ENCODE peak calls at places on chromosome 22, in seven cellular contexts. Y, K, N, G, I, P and M are unnamed samples.

GRCh38 chr22:26619510-26619909 is 1.7 kb upstream of the CRYBB1 start:
- DNase-seq in K (no peak), P (no peak), Y (no peak), N (no peak), G (no peak), I (no peak), M (no peak)

GRCh38 chr22:50243704-50244419 is 961 bp downstream of the TUBGCP6 start:
- DNase-seq in P (no peak), I (no peak), K (no peak), G (no peak), N (no peak), Y (no peak), M (no peak)

GRCh38 chr22:47043835-47044721 is 281.6 kb downstream of the TBC1D22A start:
- DNase-seq in P (no peak), G (no peak), N (no peak), Y (no peak), K (peak), I (no peak), M (no peak)

GRCh38 chr22:26573026-26573662 is 16.8 kb downstream of the TPST2 start:
- DNase-seq in Y (peak), N (no peak), I (no peak), P (no peak), K (peak), G (no peak), M (no peak)

GRCh38 chr22:28299760-28300159 is 379.9 kb downstream of the TTC28 start:
- DNase-seq in P (no peak), I (no peak), G (no peak), N (no peak), K (peak), Y (no peak), M (no peak)

GRCh38 chr22:18062421-18062820 is 15.4 kb upstream of the PEX26 start:
- DNase-seq in G (no peak), I (no peak), K (no peak), P (no peak), N (no peak), Y (no peak), M (no peak)

GRCh38 chr22:44382461-44383038 is 69.8 kb upstream of the SHISAL1 start:
- DNase-seq in Y (no peak), K (no peak), G (no peak), I (no peak), N (peak), P (no peak), M (no peak)

GRCh38 chr22:29216011-29216872 is 10.5 kb downstream of the EMID1 start:
- DNase-seq in N (no peak), P (no peak), G (no peak), Y (no peak), I (no peak), K (no peak), M (no peak)

GRCh38 chr22:44455963-44456358 is 42.1 kb downstream of the RTL6 start:
- DNase-seq in I (no peak), P (no peak), K (no peak), N (no peak), Y (no peak), G (no peak), M (no peak)

GRCh38 chr22:19854778-19855503 is at the start of the genes GNB1L and RTL10:
- DNase-seq in N (peak), Y (peak), K (peak), G (peak), I (peak), P (peak), M (peak)
- TF ChIP-seq CTCF in N (no peak), Y (peak), K (no peak), G (no peak), I (no peak), P (no peak), M (peak)

DNA sequence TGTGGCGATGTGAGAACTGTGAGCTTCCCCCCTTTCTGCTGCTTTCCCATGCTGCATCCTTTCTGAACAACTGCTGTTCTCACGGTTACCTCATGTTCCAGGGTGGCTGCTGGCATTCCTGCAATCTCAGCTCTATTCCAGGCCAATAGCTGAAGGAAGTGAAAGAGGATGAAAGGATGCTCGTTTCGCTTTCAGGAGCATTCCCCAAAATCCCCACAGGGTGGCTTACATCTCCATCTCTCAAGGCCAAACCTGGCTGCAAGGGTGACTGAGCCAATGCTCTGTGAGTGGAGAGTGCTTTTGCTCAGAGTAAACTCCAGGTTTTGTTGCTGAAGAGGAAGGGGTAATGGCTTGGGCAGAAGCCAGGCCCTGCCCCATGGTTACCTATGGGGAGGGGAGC is 848.2 kb downstream of the BRD1 start:
- DNase-seq in I (no peak), K (no peak), Y (no peak), N (no peak), P (no peak), G (no peak), M (no peak)
- TF ChIP-seq CTCF in I (no peak), K (no peak), Y (no peak), N (no peak), P (no peak), G (no peak), M (peak)

DNA sequence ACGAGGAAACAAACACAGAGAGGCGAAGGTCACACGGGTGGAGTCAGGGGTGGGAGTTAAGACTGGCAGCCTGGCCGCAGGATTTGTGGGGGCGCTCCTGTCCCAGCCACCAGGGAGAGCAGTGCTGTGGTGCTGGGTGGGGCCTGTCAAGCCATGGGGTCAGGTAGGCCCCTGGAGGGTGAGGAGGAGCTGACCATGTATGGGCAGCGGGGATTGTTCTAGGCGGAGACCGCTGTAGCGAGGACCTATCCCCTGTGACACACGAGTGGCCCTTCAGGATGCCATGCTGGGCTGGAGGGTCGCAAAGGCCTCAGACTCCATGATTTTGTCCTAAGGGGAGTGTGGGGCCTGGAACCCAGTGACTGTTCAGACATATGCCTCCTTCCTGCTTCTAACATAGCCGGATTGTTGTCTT is 1.6 kb upstream of the RPS19BP1 start:
- DNase-seq in K (no peak), I (no peak), G (no peak), N (no peak), Y (no peak), P (no peak), M (no peak)
- TF ChIP-seq CTCF in K (no peak), I (no peak), G (no peak), N (no peak), Y (no peak), P (no peak), M (no peak)

GRCh38 chr22:19722175-19722914 is 994 bp upstream of the GP1BB start:
- DNase-seq in N (no peak), G (no peak), K (no peak), P (no peak), Y (no peak), I (no peak), M (no peak)

GRCh38 chr22:19724927-19725661 is 1.8 kb downstream of the GP1BB start:
- DNase-seq in I (no peak), N (no peak), G (no peak), P (no peak), Y (no peak), K (no peak), M (no peak)

GRCh38 chr22:19723165-19723989 is at the start of gene GP1BB:
- DNase-seq in P (no peak), G (no peak), Y (no peak), K (peak), N (no peak), I (no peak), M (no peak)

GRCh38 chr22:19722915-19723164 is 499 bp upstream of the GP1BB start:
- DNase-seq in I (no peak), G (no peak), P (no peak), Y (no peak), N (no peak), K (no peak), M (no peak)

DNA sequence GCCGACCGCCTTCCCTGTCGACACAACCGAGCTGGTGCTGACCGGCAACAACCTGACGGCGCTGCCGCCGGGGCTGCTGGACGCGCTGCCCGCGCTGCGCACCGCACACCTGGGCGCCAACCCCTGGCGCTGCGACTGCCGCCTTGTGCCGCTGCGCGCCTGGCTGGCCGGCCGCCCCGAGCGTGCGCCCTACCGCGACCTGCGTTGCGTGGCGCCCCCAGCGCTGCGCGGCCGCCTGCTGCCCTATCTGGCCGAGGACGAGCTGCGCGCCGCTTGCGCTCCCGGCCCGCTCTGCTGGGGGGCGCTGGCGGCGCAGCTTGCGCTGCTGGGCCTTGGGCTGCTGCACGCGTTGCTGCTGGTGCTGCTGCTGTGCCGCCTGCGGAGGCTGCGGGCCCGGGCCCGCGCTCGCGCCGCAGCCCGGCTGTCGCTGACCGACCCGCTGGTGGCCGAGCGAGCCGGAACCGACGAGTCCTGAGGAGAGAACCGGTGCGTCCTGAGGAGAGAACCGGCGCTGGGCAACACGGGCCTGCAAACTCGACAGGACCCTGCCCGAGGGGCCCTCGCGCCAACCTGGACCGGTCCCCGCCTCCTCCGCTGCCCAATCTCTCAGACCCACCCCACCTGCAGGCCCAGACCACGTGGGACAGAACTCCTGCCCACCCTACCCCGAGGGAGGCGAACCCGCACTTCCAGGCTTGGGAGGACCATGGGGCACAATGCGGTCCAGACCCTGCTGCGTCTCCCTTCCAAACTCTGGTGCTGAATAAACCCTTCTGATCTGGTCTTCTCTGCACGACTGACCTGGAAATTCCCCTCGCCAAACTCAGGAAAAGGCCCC is 870 bp downstream of the GP1BB start:
- DNase-seq in I (no peak), P (no peak), K (peak), G (no peak), Y (no peak), N (no peak), M (no peak)
- TF ChIP-seq CTCF in I (no peak), P (peak), K (no peak), G (no peak), Y (no peak), N (no peak), M (peak)

DNA sequence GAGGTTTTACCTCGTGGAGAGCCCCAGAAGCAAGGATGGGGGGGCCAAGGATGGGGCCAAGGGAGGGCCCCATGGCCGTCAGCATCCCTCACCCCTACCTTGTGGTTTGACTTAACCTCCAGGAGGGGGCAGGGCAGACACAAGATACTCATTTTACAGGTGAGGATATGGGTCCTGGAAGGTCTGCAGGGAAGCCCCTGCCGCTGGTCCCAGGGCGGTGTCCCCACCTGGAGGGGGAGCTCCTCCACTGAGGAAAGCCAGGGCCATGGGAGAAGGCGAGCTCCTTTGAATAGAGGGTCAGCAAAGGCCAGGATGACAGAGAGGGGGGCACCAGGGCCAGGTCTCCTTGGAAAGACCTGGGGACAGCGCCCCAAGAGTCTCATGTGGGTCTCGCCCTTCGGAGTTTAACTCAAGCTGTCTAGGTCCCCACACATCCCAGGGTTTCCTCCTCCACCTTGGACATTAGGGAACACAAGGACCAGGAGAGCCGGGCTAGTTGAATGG is 5.9 kb upstream of the ADORA2A start:
- DNase-seq in K (no peak), Y (no peak), G (no peak), I (no peak), P (no peak), N (no peak), M (no peak)
- TF ChIP-seq CTCF in K (no peak), Y (no peak), G (peak), I (no peak), P (peak), N (no peak), M (peak)

GRCh38 chr22:42074153-42074750 is at the start of gene PHETA2:
- DNase-seq in Y (peak), G (no peak), K (peak), P (no peak), N (no peak), I (no peak), M (no peak)
- TF ChIP-seq CTCF in Y (peak), G (peak), K (peak), P (no peak), N (peak), I (peak), M (peak)

GRCh38 chr22:22099833-22100812 is 117.5 kb upstream of the TOP3B start:
- DNase-seq in N (no peak), Y (no peak), P (no peak), G (no peak), I (peak), K (peak), M (no peak)
- TF ChIP-seq CTCF in N (no peak), Y (no peak), P (peak), G (peak), I (no peak), K (peak), M (peak)

GRCh38 chr22:32776397-32776796 is 25.1 kb upstream of the TIMP3 start:
- DNase-seq in I (no peak), N (no peak), P (no peak), Y (no peak), K (no peak), G (no peak), M (no peak)

GRCh38 chr22:32777997-32778396 is 23.5 kb upstream of the TIMP3 start:
- DNase-seq in N (no peak), K (no peak), P (no peak), Y (no peak), G (no peak), I (no peak), M (no peak)

GRCh38 chr22:32771761-32772160 is 29.7 kb upstream of the TIMP3 start:
- DNase-seq in P (no peak), I (no peak), K (no peak), N (no peak), G (no peak), Y (no peak), M (no peak)

GRCh38 chr22:32776800-32777199 is 24.7 kb upstream of the TIMP3 start:
- DNase-seq in K (no peak), N (no peak), G (no peak), I (no peak), Y (no peak), P (no peak), M (no peak)

GRCh38 chr22:32775957-32776356 is 25.5 kb upstream of the TIMP3 start:
- DNase-seq in K (no peak), N (no peak), G (no peak), Y (no peak), I (no peak), P (no peak), M (no peak)
- TF ChIP-seq CTCF in K (peak), N (peak), G (peak), Y (no peak), I (peak), P (peak), M (peak)

DNA sequence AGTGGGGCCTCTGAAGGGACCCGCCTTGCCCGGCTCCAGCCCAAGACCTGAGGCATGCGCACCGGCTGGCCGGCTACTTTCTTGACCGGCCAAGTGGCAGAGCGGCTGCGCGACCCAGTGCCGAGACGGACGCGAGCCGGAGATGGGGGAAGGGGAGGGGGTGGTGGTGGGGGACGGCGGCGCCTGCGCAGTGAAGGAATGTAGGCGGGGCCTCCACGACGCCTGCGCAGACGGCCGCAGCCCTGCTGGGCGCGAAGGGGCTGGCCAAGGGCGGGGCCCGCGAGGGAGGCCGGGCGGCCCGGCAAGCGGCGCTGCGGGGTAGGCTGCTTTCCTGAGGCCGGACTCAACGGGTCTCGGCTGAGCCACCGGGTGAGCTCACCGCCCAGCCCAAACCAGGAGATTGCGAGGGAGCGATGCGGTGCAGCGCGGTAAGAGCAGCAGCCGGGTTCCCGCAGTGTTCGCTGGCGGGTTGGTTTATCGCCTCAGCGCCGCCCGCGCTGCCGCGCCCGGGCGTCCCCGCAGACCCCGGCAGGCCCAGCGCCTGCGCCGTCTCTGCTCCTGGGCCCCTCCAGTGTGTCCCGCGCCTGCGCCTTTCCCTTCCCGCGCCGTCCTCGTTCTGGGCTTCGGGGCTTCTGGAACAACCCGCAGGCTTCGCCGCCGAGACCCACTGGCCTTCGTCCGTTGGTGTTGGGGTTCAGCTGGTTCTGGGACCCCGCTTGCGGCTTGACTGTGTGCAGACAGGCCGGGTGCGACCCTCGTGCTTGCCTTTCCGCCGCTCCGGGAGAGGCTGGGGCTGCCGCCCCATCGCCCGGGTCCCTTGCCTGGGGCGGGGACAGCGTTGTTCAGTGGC is at the start of gene SPECC1L:
- DNase-seq in K (peak), Y (peak), G (peak), I (peak), P (peak), N (peak), M (peak)
- TF ChIP-seq CTCF in K (no peak), Y (peak), G (peak), I (peak), P (peak), N (no peak), M (peak)

GRCh38 chr22:30806391-30806861 is 111.8 kb downstream of the OSBP2 start:
- DNase-seq in G (peak), P (no peak), N (no peak), I (no peak), K (peak), Y (no peak), M (no peak)

GRCh38 chr22:30803679-30804078 is 109.0 kb downstream of the OSBP2 start:
- DNase-seq in N (peak), P (no peak), I (no peak), G (no peak), K (no peak), Y (no peak), M (no peak)

GRCh38 chr22:30801695-30802094 is 107.0 kb downstream of the OSBP2 start:
- DNase-seq in I (no peak), N (no peak), P (no peak), G (no peak), K (no peak), Y (no peak), M (no peak)

GRCh38 chr22:30804626-30805025 is 110.0 kb downstream of the OSBP2 start:
- DNase-seq in P (no peak), I (no peak), K (no peak), G (no peak), N (no peak), Y (no peak), M (no peak)

DNA sequence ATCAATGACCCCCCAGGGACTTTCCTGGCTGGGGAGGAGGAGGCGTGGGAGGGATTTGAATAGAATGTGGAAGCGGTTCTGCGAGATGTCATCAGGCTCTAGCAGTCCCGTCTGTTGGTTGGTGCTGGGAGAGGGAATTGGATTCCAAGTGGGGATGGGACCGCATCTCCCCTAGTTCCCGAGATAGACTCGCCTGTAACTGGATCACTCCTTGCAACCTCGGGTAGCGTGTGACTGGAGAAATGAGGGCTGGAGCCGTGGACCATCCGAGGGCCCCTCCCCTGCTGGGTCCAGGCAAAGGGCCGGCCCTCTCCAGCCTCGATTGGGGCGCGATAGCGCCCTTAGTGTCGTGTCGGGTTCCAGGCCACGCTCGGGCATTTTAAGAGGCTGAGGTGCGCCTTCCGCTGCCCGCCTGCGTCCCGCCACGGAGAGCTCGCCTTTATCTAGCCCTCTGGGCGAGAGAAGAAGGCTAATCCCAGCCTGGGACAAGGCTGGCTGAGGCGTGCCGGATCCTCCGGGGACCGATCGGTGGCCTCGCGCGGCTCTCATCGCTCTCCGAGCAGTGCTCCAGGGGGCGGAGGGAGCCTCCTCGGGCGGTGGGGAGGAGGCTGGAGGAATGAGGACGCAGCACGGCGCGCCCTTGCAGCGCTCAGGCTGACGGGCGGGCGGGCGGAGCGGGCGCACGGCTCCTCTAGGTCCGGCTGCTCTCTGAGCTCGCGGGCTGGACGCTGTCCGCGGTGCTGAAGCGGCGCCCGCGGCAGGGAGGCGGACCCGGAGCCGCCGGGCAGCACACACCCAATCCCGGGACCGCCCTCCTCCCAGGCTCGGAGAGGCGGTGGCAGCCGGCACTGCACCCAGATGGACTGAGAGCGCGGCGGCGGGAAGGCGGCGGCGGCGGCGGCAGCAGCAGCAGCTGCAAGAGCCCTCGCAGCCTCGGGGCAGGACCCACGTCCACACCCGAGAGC is 107.8 kb downstream of the OSBP2 start:
- DNase-seq in I (no peak), N (peak), P (no peak), Y (peak), G (peak), K (peak), M (peak)
- TF ChIP-seq CTCF in I (peak), N (peak), P (no peak), Y (peak), G (peak), K (peak), M (peak)